ENCODE peak calls at places on chromosome 1, in five cellular contexts. N is A549; G is CD4-positive, CD25-positive, alpha-beta regulatory T cell; A is caudate nucleus; X is colonic mucosa. K is an unnamed sample.

GRCh38 chr1:157773723-157774350 is 3.1 kb downstream of the FCRL2 start:
- DNase-seq in N (peak; percentile 2), G (peak; percentile 30), A (no peak), X (peak; percentile 70), K (no peak)

GRCh38 chr1:87330201-87330953 is 1.7 kb downstream of the LMO4 start:
- DNase-seq in N (no peak), G (no peak), A (peak; percentile 3), X (peak; percentile 51), K (no peak)

GRCh38 chr1:39165049-39165448 is 39.4 kb upstream of the MACF1 start:
- DNase-seq in N (no peak), G (no peak), A (no peak), X (no peak), K (no peak)

GRCh38 chr1:32393136-32393535 is 1.1 kb downstream of the BSDC1 start:
- DNase-seq in N (no peak), G (no peak), A (no peak), X (no peak), K (no peak)

GRCh38 chr1:59747469-59748014 is 67.2 kb upstream of the HOOK1 start:
- DNase-seq in N (no peak), G (no peak), A (no peak), X (no peak), K (no peak)

GRCh38 chr1:12143631-12144155 is 23.1 kb upstream of the TNFRSF1B start:
- DNase-seq in N (peak; percentile 14), G (no peak), A (peak; percentile 14), X (peak; percentile 82), K (no peak)

GRCh38 chr1:243963566-243963965 is 87.5 kb upstream of the ZBTB18 start:
- DNase-seq in N (no peak), G (no peak), A (no peak), X (no peak), K (no peak)

GRCh38 chr1:23648576-23648975 is 43.0 kb upstream of the RPL11 start:
- DNase-seq in N (no peak), G (no peak), A (no peak), X (no peak), K (no peak)

GRCh38 chr1:66231162-66232077 is 302.5 kb upstream of the SGIP1 start:
- DNase-seq in N (peak; percentile 74), G (no peak), A (no peak), X (no peak), K (no peak)

GRCh38 chr1:161382214-161383019 is 14.7 kb upstream of the CFAP126 start:
- DNase-seq in N (peak; percentile 73), G (peak; percentile 59), A (no peak), X (no peak), K (no peak)

GRCh38 chr1:20724364-20725188 is 6.8 kb upstream of the KIF17 start:
- DNase-seq in N (no peak), G (no peak), A (no peak), X (no peak), K (no peak)

GRCh38 chr1:32695098-32695904 is 7.3 kb downstream of the SYNC start:
- DNase-seq in N (no peak), G (no peak), A (no peak), X (peak; percentile 50), K (no peak)

DNA sequence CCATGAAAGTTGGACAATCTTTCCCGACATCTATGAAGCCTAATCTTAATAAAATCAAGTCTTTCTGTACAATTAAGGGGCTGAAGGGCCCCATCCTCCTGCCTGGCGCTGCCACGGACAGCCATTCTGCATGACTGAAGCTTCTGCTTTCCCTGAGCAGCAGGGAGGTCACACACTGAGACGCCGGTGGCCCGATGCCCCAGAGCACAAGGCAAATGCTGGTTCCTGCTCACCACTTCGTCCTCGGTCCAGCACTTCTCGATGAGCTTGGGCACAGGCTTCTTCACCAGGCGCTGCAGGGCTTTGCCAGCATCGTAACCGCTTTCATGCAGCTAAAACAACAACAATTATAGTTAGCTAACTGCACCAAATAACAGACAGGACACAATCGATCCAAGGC is 147.8 kb downstream of the SLC45A1 start:
- DNase-seq in N (no peak), G (no peak), A (no peak), X (peak; percentile 18), K (no peak)
- H3K27ac ChIP-seq in N (no peak overlapping the region), G (no peak overlapping the region), A (peak overlapping the region; percentile 48), X (no peak overlapping the region), K (peak overlapping the region; percentile 15)

GRCh38 chr1:207316622-207317510 is 4.6 kb upstream of the CD55 start:
- DNase-seq in N (no peak), G (no peak), A (no peak), X (peak; percentile 55), K (no peak)
- H3K27ac ChIP-seq in N (peak overlapping the region; percentile 36), G (no peak overlapping the region), A (no peak overlapping the region), X (peak overlapping the region; percentile 0), K (peak overlapping the region; percentile 67)

DNA sequence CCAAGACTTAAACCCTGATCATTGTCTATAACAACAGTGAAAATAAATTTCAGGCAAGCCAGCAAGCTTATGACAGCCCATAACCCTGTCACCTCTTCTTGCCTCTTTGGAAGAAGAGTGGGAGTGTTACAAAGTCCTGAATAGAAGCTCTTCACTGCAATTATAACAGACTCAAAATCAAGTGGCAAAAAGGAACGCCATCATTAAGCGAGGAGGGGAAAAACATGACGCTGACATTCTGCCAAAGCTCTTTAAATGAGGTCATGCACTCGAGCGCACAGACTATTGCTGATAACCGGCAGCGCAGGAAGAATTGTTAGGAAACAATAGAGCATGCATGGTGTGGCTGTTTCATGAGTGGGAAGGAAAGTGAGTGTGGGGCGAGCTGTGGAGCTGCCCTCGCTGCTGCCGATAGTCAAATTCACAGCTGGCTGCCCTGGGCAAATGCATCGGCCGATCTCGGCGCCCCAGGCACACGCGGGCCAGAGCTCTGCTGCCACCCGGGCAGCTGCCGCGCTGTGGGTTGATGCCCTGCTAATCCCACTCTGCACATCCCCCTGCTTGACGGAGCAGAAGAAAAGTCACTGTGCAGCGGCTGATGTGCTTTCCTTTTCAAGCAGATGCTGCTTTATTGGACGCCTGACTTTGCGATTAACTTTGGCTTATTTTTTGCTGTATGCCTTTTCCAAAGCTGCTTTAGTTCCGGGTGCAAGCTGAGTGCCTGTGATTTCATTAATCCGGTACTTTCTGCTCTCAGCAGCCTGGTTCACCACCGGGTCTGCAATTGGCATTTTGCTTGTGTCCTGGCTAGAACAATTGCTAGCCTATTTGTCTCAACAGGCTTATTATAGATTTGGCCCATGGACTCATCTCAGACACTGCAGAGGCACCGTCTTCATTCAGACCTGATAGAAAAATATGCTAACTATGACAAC is 102.4 kb upstream of the ST6GALNAC5 start:
- DNase-seq in N (no peak), G (no peak), A (peak; percentile 12), X (no peak), K (no peak)
- H3K27ac ChIP-seq in N (no peak overlapping the region), G (no peak overlapping the region), A (peak overlapping the region; percentile 49), X (no peak overlapping the region), K (no peak overlapping the region)

GRCh38 chr1:10179408-10179685 is 31.0 kb upstream of the KIF1B start:
- DNase-seq in N (no peak), G (no peak), A (no peak), X (no peak), K (no peak)
- H3K27ac ChIP-seq in N (no peak overlapping the region), G (no peak overlapping the region), A (peak overlapping the region; percentile 95), X (no peak overlapping the region), K (no peak overlapping the region)

K was measured in esophagus squamous epithelium.